ENCODE peak calls at places on chromosome 22, in eight cellular contexts. J, L, R, V, C, U, I and W are unnamed samples.
A peak's percentile ranks its signal among the peaks of the same experiment; 100 is the strongest.

GRCh38 chr22:33240901-33241300 is 182.7 kb upstream of the SYN3 start:
- DNase-seq in J (no peak), L (no peak), R (no peak), V (no peak), C (no peak), U (no peak), I (no peak), W (no peak)

GRCh38 chr22:23386822-23387580 is 193.1 kb downstream of the IGLL1 start:
- DNase-seq in J (no peak), L (no peak), R (no peak), V (no peak), C (no peak), U (no peak), I (no peak), W (no peak)

GRCh38 chr22:48691431-48691851 is 1136.2 kb downstream of the BRD1 start:
- DNase-seq in J (no peak), L (no peak), R (no peak), V (no peak), C (no peak), U (no peak), I (no peak), W (no peak)

GRCh38 chr22:23243006-23243573 is 62.8 kb downstream of the BCR start:
- DNase-seq in J (peak; percentile 13), L (no peak), R (no peak), V (peak; percentile 96), C (no peak), U (no peak), I (peak; percentile 75), W (peak; percentile 74)

GRCh38 chr22:50734986-50735738 is 2.8 kb upstream of the ACR start:
- DNase-seq in J (no peak), L (no peak), R (no peak), V (no peak), C (no peak), U (peak; percentile 9), I (peak; percentile 10), W (no peak)

GRCh38 chr22:44597616-44598015 is 99.6 kb upstream of the RTL6 start:
- DNase-seq in J (no peak), L (no peak), R (no peak), V (peak; percentile 46), C (no peak), U (no peak), I (no peak), W (no peak)

GRCh38 chr22:41524809-41525449 is 19.3 kb downstream of the POLR3H start:
- DNase-seq in J (no peak), L (no peak), R (no peak), V (peak; percentile 58), C (peak; percentile 57), U (no peak), I (no peak), W (no peak)

GRCh38 chr22:17217179-17217578 is 2.1 kb downstream of the ADA2 start:
- DNase-seq in J (no peak), L (no peak), R (no peak), V (peak; percentile 86), C (no peak), U (no peak), I (no peak), W (peak; percentile 67)

GRCh38 chr22:47202819-47203553 is 440.5 kb downstream of the TBC1D22A start:
- DNase-seq in J (no peak), L (peak; percentile 5), R (no peak), V (no peak), C (no peak), U (no peak), I (no peak), W (no peak)

GRCh38 chr22:23071163-23072034 is 1.1 kb downstream of the GNAZ start:
- DNase-seq in J (no peak), L (no peak), R (no peak), V (no peak), C (no peak), U (peak; percentile 13), I (no peak), W (peak; percentile 29)

GRCh38 chr22:35914665-35915476 is 113.8 kb downstream of the RBFOX2 start:
- DNase-seq in J (peak; percentile 93), L (peak; percentile 68), R (peak; percentile 87), V (peak; percentile 97), C (peak; percentile 43), U (no peak), I (peak; percentile 84), W (peak; percentile 89)

GRCh38 chr22:25085930-25086901 is 113.4 kb upstream of the CRYBB3 start:
- DNase-seq in J (peak; percentile 79), L (no peak), R (peak; percentile 87), V (no peak), C (peak; percentile 29), U (peak; percentile 55), I (no peak), W (no peak)

GRCh38 chr22:24952837-24953293 is 349 bp downstream of the KIAA1671 start:
- DNase-seq in J (peak; percentile 76), L (peak; percentile 65), R (peak; percentile 43), V (peak; percentile 88), C (no peak), U (peak; percentile 41), I (peak; percentile 80), W (peak; percentile 78)

GRCh38 chr22:35576671-35577070 is 36.0 kb downstream of the RASD2 start:
- DNase-seq in J (no peak), L (no peak), R (no peak), V (no peak), C (no peak), U (no peak), I (no peak), W (no peak)

GRCh38 chr22:48757581-48757980 is 1070.1 kb downstream of the BRD1 start:
- DNase-seq in J (no peak), L (no peak), R (no peak), V (no peak), C (no peak), U (no peak), I (peak; percentile 20), W (no peak)

GRCh38 chr22:38490475-38490874 is 15.6 kb downstream of the DDX17 start:
- DNase-seq in J (no peak), L (no peak), R (no peak), V (no peak), C (no peak), U (no peak), I (no peak), W (no peak)

GRCh38 chr22:38489561-38490133 is 16.5 kb downstream of the DDX17 start:
- DNase-seq in J (no peak), L (no peak), R (no peak), V (no peak), C (no peak), U (no peak), I (no peak), W (no peak)

GRCh38 chr22:38485783-38486182 is 17.9 kb downstream of the KDELR3 start:
- DNase-seq in J (no peak), L (no peak), R (no peak), V (no peak), C (no peak), U (no peak), I (no peak), W (no peak)

GRCh38 chr22:38489142-38489541 is 17.0 kb downstream of the DDX17 start:
- DNase-seq in J (no peak), L (no peak), R (no peak), V (no peak), C (no peak), U (no peak), I (no peak), W (no peak)

GRCh38 chr22:38487946-38488345 is 18.2 kb downstream of the DDX17 start:
- DNase-seq in J (no peak), L (no peak), R (no peak), V (no peak), C (no peak), U (no peak), I (no peak), W (no peak)
- H3K36me3 ChIP-seq in J (peaks cover 48% of the 10 kb centered on the region), L (peaks cover 68% of the 10 kb centered on the region), R (peaks cover 97% of the 10 kb centered on the region), V (peaks cover 88% of the 10 kb centered on the region), C (no peaks in the 10 kb centered on the region), U (peaks cover 100% of the 10 kb centered on the region), I (peaks cover 5% of the 10 kb centered on the region), W (peaks cover 97% of the 10 kb centered on the region)

GRCh38 chr22:38501797-38502672 is 4.1 kb downstream of the DDX17 start:
- DNase-seq in J (no peak), L (no peak), R (no peak), V (no peak), C (no peak), U (no peak), I (no peak), W (no peak)

GRCh38 chr22:38494498-38494897 is 11.6 kb downstream of the DDX17 start:
- DNase-seq in J (no peak), L (no peak), R (no peak), V (no peak), C (no peak), U (no peak), I (no peak), W (no peak)

GRCh38 chr22:38494939-38495338 is 11.2 kb downstream of the DDX17 start:
- DNase-seq in J (no peak), L (no peak), R (no peak), V (no peak), C (no peak), U (no peak), I (no peak), W (no peak)

GRCh38 chr22:38503021-38503420 is 3.1 kb downstream of the DDX17 start:
- DNase-seq in J (no peak), L (no peak), R (no peak), V (no peak), C (no peak), U (no peak), I (no peak), W (peak; percentile 73)

DNA sequence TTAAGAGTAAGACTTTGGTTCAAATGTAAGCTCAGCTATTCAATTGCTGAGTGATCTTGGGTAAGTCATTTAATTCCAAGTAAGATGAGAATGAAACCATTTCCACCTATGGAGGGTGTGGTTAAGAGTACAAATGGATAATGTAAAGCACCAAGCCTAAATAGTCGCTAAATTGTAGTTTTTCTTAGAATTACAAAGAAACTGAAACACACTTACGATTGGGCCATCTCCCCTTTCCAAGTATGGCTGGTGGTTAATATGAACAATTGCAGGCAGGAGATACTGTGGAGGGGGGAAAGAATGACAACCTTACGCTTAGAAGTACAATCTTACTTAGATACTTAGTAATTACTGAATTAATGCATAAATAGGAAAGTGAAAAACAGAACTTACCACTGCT is 8.2 kb downstream of the DDX17 start:
- DNase-seq in J (no peak), L (no peak), R (no peak), V (no peak), C (no peak), U (no peak), I (no peak), W (no peak)
- H3K36me3 ChIP-seq in J (peaks cover 45% of the 10 kb centered on the region), L (peaks cover 56% of the 10 kb centered on the region), R (peaks cover 80% of the 10 kb centered on the region), V (peaks cover 91% of the 10 kb centered on the region), C (no peaks in the 10 kb centered on the region), U (peaks cover 90% of the 10 kb centered on the region), I (peaks cover 1% of the 10 kb centered on the region), W (peaks cover 98% of the 10 kb centered on the region)

GRCh38 chr22:42602470-42602869 is 12.2 kb downstream of the POLDIP3 start:
- DNase-seq in J (peak; percentile 64), L (no peak), R (no peak), V (no peak), C (no peak), U (no peak), I (no peak), W (no peak)
- H3K36me3 ChIP-seq in J (peaks cover 23% of the 10 kb centered on the region), L (peaks cover 23% of the 10 kb centered on the region), R (peaks cover 47% of the 10 kb centered on the region), V (peaks cover 45% of the 10 kb centered on the region), C (no peaks in the 10 kb centered on the region), U (peaks cover 54% of the 10 kb centered on the region), I (peaks cover 4% of the 10 kb centered on the region), W (peaks cover 57% of the 10 kb centered on the region)

DNA sequence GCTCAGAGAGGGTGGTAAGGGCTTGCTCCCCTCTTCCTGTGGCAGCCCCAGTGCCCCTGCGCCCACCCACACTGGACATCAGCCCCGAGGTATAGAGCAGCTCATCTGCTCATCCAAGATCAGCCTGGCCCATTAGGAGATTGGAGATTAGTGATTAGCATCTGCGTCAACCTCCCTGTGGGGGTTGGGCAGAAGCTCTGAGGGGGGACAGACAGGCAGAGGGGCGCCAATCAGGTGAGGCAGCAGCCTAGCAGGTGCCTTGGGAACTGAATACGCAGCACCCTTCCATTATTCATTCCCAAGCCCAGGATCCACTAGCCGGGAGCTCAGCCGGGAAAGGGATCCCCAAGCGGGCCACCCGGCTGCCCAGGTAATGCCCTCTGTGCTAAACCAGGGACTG is 11.0 kb downstream of the SMTN start:
- DNase-seq in J (no peak), L (no peak), R (no peak), V (no peak), C (no peak), U (no peak), I (no peak), W (no peak)
- H3K36me3 ChIP-seq in J (no peaks in the 10 kb centered on the region), L (peaks cover 30% of the 10 kb centered on the region), R (peaks cover 85% of the 10 kb centered on the region), V (no peaks in the 10 kb centered on the region), C (no peaks in the 10 kb centered on the region), U (peaks cover 99% of the 10 kb centered on the region), I (no peaks in the 10 kb centered on the region), W (peaks cover 8% of the 10 kb centered on the region)